ENCODE peak calls at places on chromosomes 1 and 21, in ten cellular contexts. Q is CD8-positive, alpha-beta T cell; I is CMK; F is cardiac fibroblast; W is activated CD4-positive, alpha-beta T cell treated with anti-CD3 and anti-CD28 coated beads, Interleukin-2, amount 50 U/mL, for 48 hours; E is prostate gland; G is hippocampal formation; A is HuH-7.5; J is ecto neural progenitor cell; D is Caco-2. L is an unnamed sample.

GRCh38 chr21:38075833-38076567 is 159.7 kb upstream of the KCNJ6 start:
- DNase-seq in A (no peak), Q (no peak), I (no peak), J (no peak), W (no peak), F (no peak), E (no peak), D (no peak), G (no peak), L (no peak)

GRCh38 chr1:77040817-77041216 is 173.5 kb downstream of the ST6GALNAC5 start:
- DNase-seq in W (no peak), A (no peak), F (no peak), D (no peak), J (no peak), E (no peak), Q (no peak), I (no peak), G (no peak), L (no peak)

GRCh38 chr1:155050560-155051341 is at the start of gene ADAM15:
- DNase-seq in Q (peak), F (peak), G (peak), I (peak), D (peak), J (peak), A (peak), W (peak), E (peak), L (peak)

GRCh38 chr1:31891280-31891679 is 46.9 kb downstream of the PTP4A2 start:
- DNase-seq in G (no peak), W (peak), E (no peak), J (no peak), I (no peak), A (no peak), D (no peak), F (no peak), Q (no peak), L (no peak)

GRCh38 chr1:68409426-68409825 is 40.3 kb downstream of the RPE65 start:
- DNase-seq in A (no peak), E (no peak), W (no peak), D (no peak), G (no peak), I (no peak), J (no peak), Q (no peak), F (peak), L (no peak)

GRCh38 chr1:65955071-65955470 is 162.4 kb downstream of the PDE4B start:
- DNase-seq in Q (no peak), D (no peak), I (no peak), W (no peak), A (no peak), G (peak), E (no peak), F (no peak), J (no peak), L (no peak)

GRCh38 chr1:27488523-27489138 is 1.3 kb downstream of the WASF2 start:
- DNase-seq in Q (no peak), W (no peak), J (no peak), A (no peak), I (no peak), E (no peak), D (no peak), G (no peak), F (peak), L (no peak)

GRCh38 chr1:174682419-174683008 is 234.8 kb downstream of the GPR52 start:
- DNase-seq in A (no peak), G (no peak), Q (no peak), W (no peak), D (no peak), J (no peak), F (peak), E (no peak), I (no peak), L (no peak)

GRCh38 chr1:90504509-90504908 is 212.6 kb downstream of the BARHL2 start:
- DNase-seq in A (no peak), D (no peak), W (no peak), F (no peak), E (no peak), I (no peak), Q (no peak), G (no peak), J (no peak), L (no peak)

GRCh38 chr1:215845224-215845902 is 278.3 kb downstream of the KCTD3 start:
- DNase-seq in W (no peak), G (no peak), I (no peak), J (no peak), Q (no peak), D (no peak), A (no peak), F (peak), E (no peak), L (no peak)

GRCh38 chr21:42509239-42509638 is 4.4 kb upstream of the SLC37A1 start:
- DNase-seq in A (no peak), J (no peak), F (no peak), E (no peak), I (no peak), D (no peak), W (no peak), Q (no peak), G (no peak), L (no peak)

GRCh38 chr21:42757422-42757821 is 104.0 kb downstream of the PDE9A start:
- DNase-seq in G (no peak), I (no peak), F (no peak), Q (no peak), E (no peak), D (no peak), A (no peak), W (no peak), J (no peak), L (no peak)

GRCh38 chr1:96538883-96539282 is 182.7 kb upstream of the PTBP2 start:
- DNase-seq in A (no peak), G (no peak), Q (no peak), E (no peak), D (no peak), I (no peak), W (no peak), J (no peak), F (peak), L (no peak)

L was measured in lower leg skin.